ENCODE peak calls at places on chromosomes 6 and 20, in ten cellular contexts. I, D, O, Z, H, M, K, J, S and Y are unnamed samples.
A peak's percentile ranks its signal among the peaks of the same experiment; 100 is the strongest.

GRCh38 chr6:47729019-47729418 is 30.6 kb downstream of the ADGRF4 start:
- DNase-seq in I (no peak), D (no peak), O (no peak), Z (no peak), H (no peak), M (no peak), K (peak; percentile 83), J (no peak), S (no peak), Y (no peak)

GRCh38 chr20:56247954-56248782 is at the start of gene MC3R:
- DNase-seq in I (peak; percentile 63), D (peak; percentile 5), O (no peak), Z (no peak), H (peak; percentile 30), M (no peak), K (peak; percentile 53), J (peak; percentile 68), S (no peak), Y (peak; percentile 14)

GRCh38 chr6:26501482-26501986 is 1.4 kb downstream of the BTN1A1 start:
- DNase-seq in I (no peak), D (no peak), O (peak; percentile 3), Z (peak; percentile 86), H (peak; percentile 25), M (no peak), K (no peak), J (peak; percentile 47), S (peak; percentile 58), Y (no peak)

GRCh38 chr6:3884007-3884745 is 35.0 kb downstream of the FAM50B start:
- DNase-seq in I (peak; percentile 60), D (peak; percentile 47), O (no peak), Z (no peak), H (peak; percentile 83), M (no peak), K (peak; percentile 71), J (no peak), S (no peak), Y (peak; percentile 16)

GRCh38 chr6:43496370-43497128 is 13.6 kb downstream of the LRRC73 start:
- DNase-seq in I (peak; percentile 22), D (peak; percentile 38), O (no peak), Z (no peak), H (peak; percentile 62), M (no peak), K (peak; percentile 73), J (peak; percentile 40), S (peak; percentile 60), Y (no peak)

GRCh38 chr6:43125119-43125518 is 46.0 kb upstream of the SRF start:
- DNase-seq in I (no peak), D (peak; percentile 93), O (no peak), Z (no peak), H (peak; percentile 87), M (no peak), K (no peak), J (no peak), S (no peak), Y (peak; percentile 73)

GRCh38 chr6:108944707-108945685 is 96.8 kb downstream of the ARMC2 start:
- DNase-seq in I (no peak), D (peak; percentile 79), O (no peak), Z (no peak), H (peak; percentile 93), M (no peak), K (no peak), J (peak; percentile 55), S (peak; percentile 68), Y (peak; percentile 97)

GRCh38 chr6:134937426-134937825 is 12.5 kb downstream of the ALDH8A1 start:
- DNase-seq in I (no peak), D (no peak), O (no peak), Z (no peak), H (peak; percentile 22), M (no peak), K (no peak), J (no peak), S (no peak), Y (peak; percentile 4)

GRCh38 chr6:18307006-18307405 is 42.7 kb upstream of the DEK start:
- DNase-seq in I (no peak), D (peak; percentile 26), O (no peak), Z (no peak), H (peak; percentile 48), M (no peak), K (peak; percentile 72), J (no peak), S (no peak), Y (peak; percentile 47)

GRCh38 chr6:5082487-5083306 is 2.4 kb upstream of the PPP1R3G start:
- DNase-seq in I (peak; percentile 66), D (peak; percentile 63), O (no peak), Z (peak; percentile 43), H (peak; percentile 81), M (no peak), K (peak; percentile 94), J (peak; percentile 94), S (no peak), Y (peak; percentile 48)

GRCh38 chr6:84635081-84635745 is 129.2 kb downstream of the TBX18 start:
- DNase-seq in I (no peak), D (peak; percentile 84), O (no peak), Z (no peak), H (peak; percentile 58), M (no peak), K (peak; percentile 65), J (no peak), S (no peak), Y (no peak)

GRCh38 chr6:126696921-126697693 is 357.2 kb downstream of the CENPW start:
- DNase-seq in I (no peak), D (no peak), O (no peak), Z (no peak), H (no peak), M (no peak), K (no peak), J (no peak), S (peak; percentile 71), Y (no peak)

GRCh38 chr6:9482030-9482731 is 932.7 kb downstream of the TFAP2A start:
- DNase-seq in I (peak; percentile 61), D (peak; percentile 88), O (no peak), Z (no peak), H (peak; percentile 96), M (no peak), K (peak; percentile 83), J (no peak), S (no peak), Y (peak; percentile 84)

GRCh38 chr6:43076093-43076927 is at the start of gene PTK7:
- DNase-seq in I (peak; percentile 28), D (peak; percentile 20), O (no peak), Z (peak; percentile 94), H (peak; percentile 54), M (no peak), K (no peak), J (peak; percentile 29), S (no peak), Y (no peak)

GRCh38 chr20:60851826-60852704 is 400.0 kb upstream of the CDH4 start:
- DNase-seq in I (peak; percentile 18), D (no peak), O (no peak), Z (no peak), H (no peak), M (no peak), K (peak; percentile 34), J (no peak), S (no peak), Y (no peak)

GRCh38 chr20:34473262-34473883 is 42.8 kb upstream of the DYNLRB1 start:
- DNase-seq in I (peak; percentile 74), D (peak; percentile 43), O (no peak), Z (no peak), H (peak; percentile 66), M (no peak), K (no peak), J (peak; percentile 24), S (peak; percentile 59), Y (peak; percentile 24)
- TF ChIP-seq CTCF in I (peak; percentile 65), D (peak; percentile 64), O (no peak), Z (no peak), H (peak; percentile 46), M (peak; percentile 20), K (peak; percentile 35), J (no peak), S (peak; percentile 16), Y (peak; percentile 54)

GRCh38 chr20:10329387-10330005 is 104.5 kb downstream of the MKKS start:
- DNase-seq in I (no peak), D (no peak), O (no peak), Z (no peak), H (no peak), M (no peak), K (no peak), J (no peak), S (no peak), Y (no peak)
- H3K4me3 ChIP-seq in I (no peak overlapping the region), D (no peak overlapping the region), O (no peak overlapping the region), Z (no peak overlapping the region), H (no peak overlapping the region), M (no peak overlapping the region), K (no peak overlapping the region), J (no peak overlapping the region), S (no peak overlapping the region), Y (no peak overlapping the region)

DNA sequence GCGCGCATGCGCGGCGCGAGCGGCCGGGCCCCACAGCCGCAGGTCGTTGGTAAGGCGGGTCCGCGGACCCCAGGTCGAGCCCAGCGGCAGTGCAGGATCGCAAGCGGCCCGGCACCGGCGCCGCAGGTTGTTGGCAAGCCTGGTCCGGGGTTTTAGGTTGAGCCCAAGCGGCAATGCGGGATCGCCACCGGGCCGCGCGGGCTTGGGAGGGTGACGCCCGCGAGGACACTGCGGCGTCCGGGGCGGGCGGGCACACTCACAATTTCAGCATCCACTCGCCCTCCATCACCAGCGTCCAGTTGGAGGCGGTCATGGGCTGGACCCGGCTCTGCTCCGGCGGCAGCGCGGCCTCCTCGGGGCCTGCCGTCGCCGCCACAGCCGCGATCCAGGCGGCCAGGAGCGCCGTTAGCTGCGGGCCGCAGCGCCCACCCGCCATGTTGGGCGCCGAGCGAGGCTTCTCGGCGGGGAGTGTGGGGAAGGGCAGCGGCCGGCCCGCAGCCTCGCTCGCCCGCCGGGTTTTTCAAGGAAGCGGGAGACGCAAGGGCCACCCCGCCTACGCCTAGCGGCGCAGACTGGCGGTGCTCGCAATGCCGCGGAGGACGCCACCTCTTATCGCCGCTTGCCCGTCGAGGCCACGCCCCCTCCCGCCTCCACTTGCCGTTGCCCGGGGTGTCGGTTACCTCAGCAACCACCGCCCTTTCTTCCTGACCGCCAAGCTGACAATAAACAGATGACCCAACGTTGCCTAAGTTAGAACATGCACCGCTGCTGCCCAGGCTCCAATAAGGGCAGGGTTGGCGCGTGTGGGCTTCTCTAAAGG is at the start of gene TMX4:
- DNase-seq in I (peak; percentile 96), D (peak; percentile 95), O (peak; percentile 98), Z (peak; percentile 99), H (peak; percentile 94), M (peak; percentile 93), K (peak; percentile 85), J (peak; percentile 99), S (peak; percentile 99), Y (peak; percentile 74)
- TF ChIP-seq CTCF in I (peak; percentile 63), D (peak; percentile 40), O (peak; percentile 63), Z (peak; percentile 95), H (peak; percentile 28), M (peak; percentile 25), K (no peak), J (peak; percentile 64), S (peak; percentile 62), Y (peak; percentile 38)

DNA sequence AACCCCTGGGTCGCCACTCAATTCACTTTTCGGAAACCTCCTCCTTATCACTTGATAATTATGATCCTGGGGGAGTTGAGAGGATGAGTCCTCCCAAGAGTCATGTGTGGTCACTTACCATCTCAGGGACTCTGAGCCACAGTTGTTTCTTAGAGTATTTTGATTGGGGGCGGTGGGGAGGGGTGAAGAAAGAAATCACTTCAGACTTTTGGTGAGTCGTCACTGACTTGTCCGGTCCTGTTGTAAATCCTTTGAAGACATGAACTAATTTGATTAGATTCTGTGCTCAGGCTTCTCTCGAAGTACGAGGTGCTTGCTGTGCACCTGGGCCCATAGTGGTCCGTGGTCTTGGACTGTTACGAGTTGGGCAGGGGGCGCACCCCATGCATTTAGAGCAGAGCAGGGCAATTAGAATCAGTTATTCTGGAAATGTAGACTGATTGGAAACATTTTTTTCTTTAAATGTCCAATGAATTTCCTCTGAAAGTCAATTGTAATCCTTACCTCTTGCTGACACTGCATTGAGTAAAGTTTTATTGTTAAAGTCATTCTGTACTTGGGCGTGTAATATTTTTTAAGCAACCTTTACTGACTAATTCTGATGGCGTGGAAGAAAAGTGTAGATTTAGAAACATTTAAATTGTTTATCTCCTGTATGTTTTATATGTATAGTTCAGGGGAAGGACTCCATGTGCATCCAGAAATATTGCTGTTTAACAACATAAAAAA is 173.4 kb downstream of the SLC16A10 start:
- DNase-seq in I (no peak), D (no peak), O (no peak), Z (no peak), H (peak; percentile 53), M (no peak), K (no peak), J (no peak), S (no peak), Y (no peak)
- H3K4me3 ChIP-seq in I (no peak overlapping the region), D (no peak overlapping the region), O (peak overlapping the region; percentile 95), Z (no peak overlapping the region), H (peak overlapping the region; percentile 3), M (no peak overlapping the region), K (peak overlapping the region; percentile 84), J (no peak overlapping the region), S (peak overlapping the region; percentile 75), Y (no peak overlapping the region)